ENCODE peak calls at places on chromosomes 3 and 15, in five cellular contexts. W is transverse colon, T is fibroblast of lung, R is uterus, C is A549. M is an unnamed sample.

GRCh38 chr3:73144276-73144675 is 82.8 kb downstream of the EBLN2 start:
- DNase-seq in R (no peak), C (no peak), W (no peak), T (no peak), M (no peak)

GRCh38 chr15:99092554-99093172 is 12.2 kb upstream of the SYNM start:
- DNase-seq in C (no peak), W (no peak), T (no peak), R (no peak), M (no peak)

GRCh38 chr3:100427694-100428093 is 26.4 kb downstream of the LNP1 start:
- DNase-seq in C (no peak), R (no peak), T (peak; percentile 19), W (no peak), M (no peak)

GRCh38 chr3:12513694-12514446 is 29.6 kb downstream of the TSEN2 start:
- DNase-seq in C (no peak), T (no peak), W (no peak), R (no peak), M (no peak)

GRCh38 chr3:38984731-38985130 is 67.0 kb downstream of the SCN11A start:
- DNase-seq in W (no peak), R (no peak), C (no peak), T (peak; percentile 35), M (peak; percentile 19)

GRCh38 chr15:84915011-84915958 is 30.8 kb downstream of the SLC28A1 start:
- DNase-seq in T (peak; percentile 97), C (peak; percentile 98), R (peak; percentile 93), W (peak; percentile 38), M (peak; percentile 94)

GRCh38 chr15:66362776-66363175 is 6.3 kb upstream of the TIPIN start:
- DNase-seq in R (no peak), T (no peak), W (no peak), C (no peak), M (no peak)

GRCh38 chr3:36923523-36923943 is 21.3 kb downstream of the TRANK1 start:
- DNase-seq in C (no peak), T (no peak), R (no peak), W (no peak), M (no peak)

GRCh38 chr3:182895513-182896112 is 84.7 kb downstream of the DCUN1D1 start:
- DNase-seq in T (no peak), R (no peak), W (no peak), C (no peak), M (no peak)

GRCh38 chr15:59447367-59447766 is 9.4 kb downstream of the FAM81A start:
- DNase-seq in T (no peak), C (no peak), W (no peak), R (no peak), M (peak; percentile 22)

GRCh38 chr15:63054281-63054683 is 11.7 kb downstream of the TPM1 start:
- DNase-seq in W (no peak), C (no peak), T (peak; percentile 41), R (no peak), M (no peak)

GRCh38 chr15:88894819-88895767 is at the start of gene HAPLN3:
- DNase-seq in R (no peak), C (peak; percentile 90), W (peak; percentile 46), T (peak; percentile 45), M (peak; percentile 94)

GRCh38 chr3:4746241-4746958 is 232.8 kb upstream of the BHLHE40 start:
- DNase-seq in R (no peak), C (no peak), W (no peak), T (peak; percentile 79), M (peak; percentile 80)

GRCh38 chr15:65888998-65889397 is 19.7 kb downstream of the RAB11A start:
- DNase-seq in W (no peak), C (no peak), T (no peak), R (no peak), M (no peak)

GRCh38 chr15:65184305-65184943 is 718 bp downstream of the CLPX start:
- DNase-seq in T (peak; percentile 54), C (peak; percentile 73), R (peak; percentile 53), W (peak; percentile 73), M (peak; percentile 80)

GRCh38 chr15:71103102-71103676 is 12.1 kb upstream of the THSD4 start:
- DNase-seq in W (peak; percentile 44), C (no peak), T (peak; percentile 54), R (no peak), M (no peak)

GRCh38 chr3:38526792-38527191 is 30.7 kb downstream of the EXOG start:
- DNase-seq in W (no peak), C (no peak), R (no peak), T (no peak), M (no peak)

GRCh38 chr3:184670091-184670602 is 41.7 kb downstream of the MAGEF1 start:
- DNase-seq in R (no peak), C (no peak), T (no peak), W (no peak), M (peak; percentile 13)

GRCh38 chr3:194046995-194047681 is 88.8 kb upstream of the HES1 start:
- DNase-seq in R (no peak), C (no peak), W (peak; percentile 66), T (no peak), M (no peak)

GRCh38 chr3:197006446-197006845 is 23.2 kb downstream of the MELTF start:
- DNase-seq in W (no peak), C (no peak), T (no peak), R (no peak), M (peak; percentile 68)

GRCh38 chr3:76365284-76365683 is 579.9 kb upstream of the ZNF717 start:
- DNase-seq in W (no peak), R (no peak), C (no peak), T (no peak), M (no peak)

GRCh38 chr3:53485675-53486365 is 8.6 kb upstream of the CACNA1D start:
- DNase-seq in C (no peak), R (no peak), W (peak; percentile 20), T (no peak), M (no peak)

GRCh38 chr3:141681390-141681780 is 56.7 kb upstream of the RNF7 start:
- DNase-seq in T (peak; percentile 12), W (no peak), R (no peak), C (no peak), M (no peak)

GRCh38 chr3:195071916-195072820 is 198.8 kb downstream of the XXYLT1 start:
- DNase-seq in C (no peak), T (no peak), W (peak; percentile 3), R (peak; percentile 8), M (peak; percentile 73)

GRCh38 chr15:62533687-62534086 is 368.6 kb upstream of the C2CD4B start:
- DNase-seq in R (no peak), C (no peak), T (no peak), W (no peak), M (no peak)

GRCh38 chr15:89765694-89766093 is 10.4 kb upstream of the MESP2 start:
- DNase-seq in T (no peak), R (no peak), W (no peak), C (no peak), M (peak; percentile 4)

GRCh38 chr3:45601156-45601555 is 6.6 kb downstream of the LIMD1 start:
- DNase-seq in R (no peak), C (no peak), W (no peak), T (no peak), M (no peak)
- H3K4me1 ChIP-seq in R (peaks cover 9% of the 10 kb centered on the region), C (peaks cover 35% of the 10 kb centered on the region), W (peaks cover 30% of the 10 kb centered on the region), T (peaks cover 4% of the 10 kb centered on the region), M (peaks cover 29% of the 10 kb centered on the region)

GRCh38 chr15:57153140-57153539 is 223.2 kb upstream of the CGNL1 start:
- DNase-seq in W (no peak), R (no peak), T (peak; percentile 56), C (no peak), M (no peak)

GRCh38 chr15:57150066-57150865 is 226.0 kb upstream of the CGNL1 start:
- DNase-seq in C (no peak), T (peak; percentile 82), R (no peak), W (no peak), M (no peak)

GRCh38 chr15:57149196-57149595 is 227.1 kb upstream of the CGNL1 start:
- DNase-seq in W (no peak), R (no peak), T (peak; percentile 38), C (no peak), M (no peak)

GRCh38 chr15:57152133-57152532 is 224.2 kb upstream of the CGNL1 start:
- DNase-seq in R (no peak), T (peak; percentile 14), W (no peak), C (no peak), M (no peak)

GRCh38 chr15:57152666-57153065 is 223.6 kb upstream of the CGNL1 start:
- DNase-seq in W (no peak), R (no peak), T (no peak), C (no peak), M (no peak)
- H3K4me1 ChIP-seq in W (no peaks in the 10 kb centered on the region), R (no peaks in the 10 kb centered on the region), T (peaks cover 8% of the 10 kb centered on the region), C (peaks cover 5% of the 10 kb centered on the region), M (peaks cover 31% of the 10 kb centered on the region)

DNA sequence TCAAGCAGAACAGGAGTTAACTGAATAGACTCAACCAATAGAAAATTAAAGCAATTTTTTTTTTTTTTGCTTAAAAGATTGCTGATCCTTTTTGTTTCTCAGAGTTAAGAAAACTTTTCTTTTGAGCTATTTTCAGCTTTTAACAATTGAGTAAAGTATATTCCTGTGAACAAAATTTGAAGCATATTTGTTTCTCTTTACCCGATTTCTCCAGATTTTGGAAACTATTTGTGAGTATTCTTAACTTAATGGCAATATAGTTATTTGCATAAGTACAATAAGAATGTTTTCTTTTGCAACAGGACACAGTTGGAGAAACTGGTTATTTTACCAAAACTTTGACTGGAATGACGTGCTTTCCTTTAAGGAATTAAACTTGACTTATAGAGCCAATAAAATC is 53.4 kb upstream of the C15orf39 start:
- DNase-seq in T (no peak), W (no peak), C (no peak), R (no peak), M (no peak)
- H3K4me1 ChIP-seq in T (peaks cover 2% of the 10 kb centered on the region), W (no peaks in the 10 kb centered on the region), C (peaks cover 33% of the 10 kb centered on the region), R (no peaks in the 10 kb centered on the region), M (peaks cover 3% of the 10 kb centered on the region)

DNA sequence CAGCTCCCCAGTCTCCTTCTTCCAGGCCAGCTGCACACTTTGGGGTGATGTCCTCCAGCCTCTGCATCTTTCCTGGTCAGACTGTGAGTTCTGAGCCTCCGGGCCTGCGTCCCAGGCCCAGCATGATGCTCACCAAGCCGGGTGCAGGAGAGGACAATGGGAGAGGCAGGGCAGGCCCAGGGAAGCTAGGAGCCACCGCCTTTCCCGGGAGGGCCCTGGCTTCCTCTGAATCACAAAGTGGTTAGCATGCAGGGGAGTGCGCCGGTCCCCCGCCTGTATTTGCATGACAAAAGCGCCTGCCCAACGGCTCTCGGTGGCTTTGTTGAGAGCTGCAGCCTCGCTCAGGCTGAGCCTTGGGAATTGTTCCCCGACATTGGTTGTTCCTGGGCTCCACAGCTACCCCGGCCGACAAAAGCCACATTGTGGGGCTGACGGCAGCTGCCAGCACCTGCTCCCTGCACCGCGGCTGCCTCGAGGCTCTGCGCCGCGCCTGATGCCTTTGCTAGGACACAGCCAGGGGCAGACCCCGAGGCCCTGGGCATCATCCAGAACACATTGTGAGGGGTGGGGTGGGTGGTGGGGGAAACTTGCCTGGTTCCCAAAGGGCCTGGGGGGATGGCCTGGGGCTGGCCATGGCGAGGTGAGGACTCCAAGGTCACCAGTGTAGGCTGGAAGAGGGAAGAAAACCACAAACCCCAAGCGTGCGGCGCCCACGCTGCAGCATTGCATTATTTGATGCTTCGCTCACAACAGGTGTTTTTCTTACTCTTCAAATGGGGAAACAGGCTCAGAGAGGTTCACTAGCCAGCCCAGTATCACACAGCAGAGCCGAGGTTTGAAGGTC is 20.0 kb upstream of the KLF13 start:
- DNase-seq in T (peak; percentile 33), W (no peak), R (no peak), C (no peak), M (peak; percentile 83)
- H3K4me1 ChIP-seq in T (no peaks in the 10 kb centered on the region), W (no peaks in the 10 kb centered on the region), R (no peaks in the 10 kb centered on the region), C (peaks cover 14% of the 10 kb centered on the region), M (no peaks in the 10 kb centered on the region)

GRCh38 chr3:9406856-9407626 is 9.6 kb downstream of the SETD5 start:
- DNase-seq in T (no peak), R (no peak), C (no peak), W (no peak), M (no peak)
- H3K4me1 ChIP-seq in T (peaks cover 9% of the 10 kb centered on the region), R (peaks cover 36% of the 10 kb centered on the region), C (peaks cover 60% of the 10 kb centered on the region), W (peaks cover 43% of the 10 kb centered on the region), M (peaks cover 26% of the 10 kb centered on the region)